ENCODE peak calls at places on chromosomes 1 and 21, in seven cellular contexts. I, B, S, G, O, D and H are unnamed samples.

GRCh38 chr1:101820080-101820479 is 176.6 kb downstream of the OLFM3 start:
- DNase-seq in D (no peak), G (no peak), O (no peak), S (no peak), I (peak; percentile 4), B (no peak), H (no peak)

GRCh38 chr1:45018599-45019230 is 6.7 kb downstream of the UROD start:
- DNase-seq in O (peak; percentile 74), D (no peak), I (peak; percentile 64), B (peak; percentile 55), S (peak; percentile 77), G (no peak), H (no peak)

GRCh38 chr21:44952116-44952928 is 12.5 kb downstream of the SLX9 start:
- DNase-seq in B (no peak), I (no peak), S (no peak), O (peak; percentile 37), D (no peak), G (peak; percentile 76), H (no peak)

GRCh38 chr1:113438505-113439271 is 48.4 kb downstream of the MAGI3 start:
- DNase-seq in O (no peak), S (no peak), B (no peak), D (no peak), I (no peak), G (no peak), H (no peak)

GRCh38 chr1:82318921-82319320 is 518.2 kb downstream of the ADGRL2 start:
- DNase-seq in D (no peak), O (no peak), I (peak; percentile 14), S (no peak), G (no peak), B (no peak), H (no peak)

GRCh38 chr1:205770618-205771017 is 4.7 kb downstream of the RAB29 start:
- DNase-seq in O (no peak), B (no peak), D (no peak), S (no peak), I (no peak), G (no peak), H (no peak)

GRCh38 chr1:40646385-40646784 is 19.1 kb downstream of the RIMS3 start:
- DNase-seq in O (no peak), I (no peak), G (no peak), S (no peak), B (no peak), D (no peak), H (no peak)

GRCh38 chr1:214280386-214281029 is 451 bp upstream of the SMYD2 start:
- DNase-seq in D (peak; percentile 20), O (peak; percentile 63), S (peak; percentile 60), G (peak; percentile 37), B (peak; percentile 75), I (peak; percentile 60), H (no peak)

GRCh38 chr21:45556645-45557601 is 14.7 kb upstream of the SLC19A1 start:
- DNase-seq in G (no peak), B (no peak), S (peak; percentile 27), O (peak; percentile 51), D (no peak), I (no peak), H (no peak)

GRCh38 chr1:211551628-211552465 is 27.1 kb downstream of the SLC30A1 start:
- DNase-seq in D (no peak), I (peak; percentile 84), G (no peak), B (peak; percentile 52), S (no peak), O (no peak), H (no peak)

GRCh38 chr1:7623886-7624285 is 147.2 kb upstream of the VAMP3 start:
- DNase-seq in D (no peak), I (no peak), G (no peak), B (no peak), O (peak; percentile 32), S (no peak), H (no peak)

GRCh38 chr1:160868141-160868540 is 5.5 kb upstream of the CD244 start:
- DNase-seq in G (no peak), I (no peak), S (no peak), D (no peak), O (no peak), B (no peak), H (no peak)
- H3K4me3 ChIP-seq in G (no peak overlapping the region), I (no peak overlapping the region), S (no peak overlapping the region), D (no peak overlapping the region), O (no peak overlapping the region), B (no peak overlapping the region), H (no peak overlapping the region)

GRCh38 chr1:38962113-38962512 is 20.5 kb upstream of the RHBDL2 start:
- DNase-seq in B (no peak), I (peak; percentile 87), S (no peak), O (no peak), G (no peak), D (no peak), H (no peak)

GRCh38 chr1:38962560-38962959 is 20.9 kb upstream of the RHBDL2 start:
- DNase-seq in G (no peak), D (no peak), S (no peak), B (no peak), O (no peak), I (peak; percentile 13), H (no peak)

GRCh38 chr1:38958967-38959366 is 17.3 kb upstream of the RHBDL2 start:
- DNase-seq in G (no peak), I (peak; percentile 78), S (peak; percentile 78), D (no peak), O (no peak), B (no peak), H (no peak)

DNA sequence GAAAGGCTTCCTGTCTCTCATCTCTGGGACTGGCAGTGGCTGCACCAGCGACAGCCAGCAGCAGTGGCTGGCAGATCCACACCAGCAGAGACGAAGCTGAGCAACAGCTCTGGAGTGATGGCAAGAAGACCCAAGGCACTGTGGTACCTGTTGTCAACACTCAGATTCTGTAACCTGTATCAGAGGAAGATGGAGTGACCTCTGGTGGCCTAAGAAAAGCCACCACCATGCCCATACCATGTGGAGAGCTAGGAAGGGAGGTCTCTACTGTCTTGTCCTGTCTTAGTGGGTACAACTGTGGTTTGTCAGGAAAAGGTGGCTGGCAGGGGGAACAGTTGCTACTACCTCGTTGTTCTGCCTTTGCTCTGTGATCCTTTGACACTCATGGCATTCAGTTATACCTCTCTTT is 22.5 kb upstream of the RHBDL2 start:
- DNase-seq in B (no peak), O (no peak), D (no peak), G (no peak), I (no peak), S (peak; percentile 51), H (no peak)
- TF ChIP-seq CTCF in B (no peak), O (no peak), D (no peak), G (no peak), I (no peak), S (peak; percentile 69), H (no peak)

GRCh38 chr21:34558960-34559631 is 47.1 kb upstream of the KCNE1 start:
- DNase-seq in I (peak; percentile 90), G (no peak), S (no peak), D (no peak), B (no peak), O (no peak), H (no peak)
- H3K36me3 ChIP-seq in I (no peaks in the 10 kb centered on the region), G (no peaks in the 10 kb centered on the region), S (no peaks in the 10 kb centered on the region), D (no peaks in the 10 kb centered on the region), B (no peaks in the 10 kb centered on the region), O (no peaks in the 10 kb centered on the region), H (no peaks in the 10 kb centered on the region)

GRCh38 chr1:200034262-200034557 is 6.7 kb downstream of the NR5A2 start:
- DNase-seq in I (no peak), G (no peak), O (no peak), S (no peak), D (no peak), B (no peak), H (no peak)

GRCh38 chr1:200035397-200035955 is 8.0 kb downstream of the NR5A2 start:
- DNase-seq in B (no peak), I (no peak), D (no peak), S (no peak), G (no peak), O (no peak), H (no peak)

GRCh38 chr1:200035956-200036615 is 8.6 kb downstream of the NR5A2 start:
- DNase-seq in I (no peak), O (no peak), B (no peak), D (no peak), G (no peak), S (no peak), H (no peak)

GRCh38 chr1:200033511-200034261 is 6.2 kb downstream of the NR5A2 start:
- DNase-seq in I (no peak), O (no peak), G (no peak), S (no peak), D (no peak), B (no peak), H (no peak)

DNA sequence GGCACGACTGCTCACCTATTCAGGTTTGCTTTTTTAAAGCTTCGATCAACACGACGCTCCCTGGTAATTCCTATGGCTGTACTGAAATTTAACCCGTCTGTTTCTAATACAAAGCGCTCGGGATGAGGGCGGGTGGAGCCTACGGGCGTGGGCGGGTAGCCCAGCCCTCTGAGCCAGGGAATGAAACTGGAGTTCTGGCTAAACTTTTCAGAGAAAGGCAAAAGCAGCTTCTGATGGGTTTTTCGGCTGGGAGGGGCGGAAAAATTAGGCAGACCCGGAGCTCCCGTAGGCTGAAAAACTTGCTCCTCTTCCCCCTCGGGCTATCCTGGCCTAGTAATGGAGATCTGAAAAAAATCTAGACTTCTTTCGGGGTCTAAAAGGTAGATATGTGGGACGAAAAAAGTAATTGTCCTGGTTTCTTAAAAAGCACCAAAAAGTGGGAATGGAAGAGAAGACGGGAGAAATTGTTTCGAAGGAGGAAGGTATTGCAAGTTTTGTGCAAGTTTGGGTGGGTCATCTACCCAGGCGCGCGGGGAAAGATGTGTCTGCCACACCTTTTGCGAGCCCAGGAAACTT is 7.4 kb downstream of the NR5A2 start:
- DNase-seq in O (no peak), B (no peak), D (no peak), S (no peak), G (no peak), I (peak; percentile 28), H (no peak)
- H3K4me3 ChIP-seq in O (no peak overlapping the region), B (no peak overlapping the region), D (no peak overlapping the region), S (no peak overlapping the region), G (peak overlapping the region; percentile 24), I (peak overlapping the region; percentile 38), H (peak overlapping the region; percentile 53)